ENCODE peak calls at places on chromosomes 3 and 15, in four cellular contexts. Z is heart left ventricle, Q is foreskin keratinocyte, K is psoas muscle. M is an unnamed sample. For H3K4me1, the result is how much of the 10 kb centered on the place peaks cover.

GRCh38 chr3:160841455-160841854 is 85.4 kb downstream of the PPM1L start:
- DNase-seq in Z (no peak), Q (no peak), K (no peak), M (no peak)

GRCh38 chr3:133859381-133860245 is 36.1 kb downstream of the RAB6B start:
- DNase-seq in Z (no peak), Q (no peak), K (no peak), M (no peak)

GRCh38 chr3:56547486-56547885 is 9.5 kb upstream of the CCDC66 start:
- DNase-seq in Z (no peak), Q (no peak), K (no peak), M (no peak)

GRCh38 chr3:15348246-15348645 is 15.9 kb upstream of the SH3BP5 start:
- DNase-seq in Z (no peak), Q (no peak), K (no peak), M (no peak)

GRCh38 chr3:75906555-75907112 is 121.3 kb upstream of the ZNF717 start:
- DNase-seq in Z (no peak), Q (peak), K (peak), M (no peak)

GRCh38 chr3:182986021-182986420 is 5.7 kb upstream of the DCUN1D1 start:
- DNase-seq in Z (no peak), Q (no peak), K (no peak), M (no peak)

GRCh38 chr3:105845488-105845887 is 23.3 kb downstream of the CBLB start:
- DNase-seq in Z (no peak), Q (peak), K (no peak), M (no peak)

GRCh38 chr3:112087746-112088145 is 1.6 kb downstream of the C3orf52 start:
- DNase-seq in Z (no peak), Q (no peak), K (no peak), M (no peak)

GRCh38 chr3:141663993-141664392 is 74.1 kb upstream of the RNF7 start:
- DNase-seq in Z (no peak), Q (no peak), K (no peak), M (no peak)

GRCh38 chr15:85527907-85528306 is 147.5 kb downstream of the AKAP13 start:
- DNase-seq in Z (no peak), Q (peak), K (no peak), M (no peak)

GRCh38 chr3:146052046-146052790 is 108.8 kb downstream of the PLOD2 start:
- DNase-seq in Z (no peak), Q (no peak), K (no peak), M (no peak)

GRCh38 chr3:111831840-111832239 is 27.2 kb upstream of the PHLDB2 start:
- DNase-seq in Z (no peak), Q (no peak), K (no peak), M (peak)

GRCh38 chr15:71314956-71315537 is 199.8 kb downstream of the THSD4 start:
- DNase-seq in Z (no peak), Q (no peak), K (no peak), M (no peak)

GRCh38 chr3:12868039-12869024 is 27.0 kb upstream of the RPL32 start:
- DNase-seq in Z (peak), Q (peak), K (peak), M (no peak)

GRCh38 chr15:39939487-39940452 is 5.9 kb downstream of the EIF2AK4 start:
- DNase-seq in Z (peak), Q (no peak), K (no peak), M (no peak)

GRCh38 chr3:8597515-8597853 is 47.1 kb downstream of the SSUH2 start:
- DNase-seq in Z (no peak), Q (no peak), K (no peak), M (no peak)

GRCh38 chr3:15064299-15064834 is 748 bp downstream of the MRPS25 start:
- DNase-seq in Z (peak), Q (peak), K (peak), M (no peak)

GRCh38 chr15:64072812-64073211 is 20.8 kb downstream of the CIAO2A start:
- DNase-seq in Z (no peak), Q (no peak), K (no peak), M (no peak)

GRCh38 chr3:119310052-119310451 is 15.9 kb downstream of the ARHGAP31 start:
- DNase-seq in Z (no peak), Q (peak), K (no peak), M (peak)

GRCh38 chr15:39411102-39411989 is 169.5 kb upstream of the THBS1 start:
- DNase-seq in Z (no peak), Q (peak), K (no peak), M (peak)

GRCh38 chr15:58453931-58454793 is 22.4 kb downstream of the LIPC start:
- DNase-seq in Z (no peak), Q (no peak), K (no peak), M (no peak)

GRCh38 chr3:23921052-23921511 is 4.2 kb downstream of the RPL15 start:
- DNase-seq in Z (no peak), Q (no peak), K (no peak), M (no peak)

GRCh38 chr15:45790325-45790943 is 155.6 kb downstream of the SQOR start:
- DNase-seq in Z (no peak), Q (no peak), K (no peak), M (no peak)

GRCh38 chr15:89673162-89673506 is 6.0 kb downstream of the PLIN1 start:
- DNase-seq in Z (no peak), Q (no peak), K (no peak), M (no peak)

GRCh38 chr15:65184305-65184943 is 718 bp downstream of the CLPX start:
- DNase-seq in Z (peak), Q (peak), K (peak), M (no peak)

GRCh38 chr15:51879555-51879954 is 50.1 kb downstream of the TMOD3 start:
- DNase-seq in Z (no peak), Q (peak), K (no peak), M (no peak)

GRCh38 chr3:195248281-195248680 is 22.7 kb downstream of the XXYLT1 start:
- DNase-seq in Z (no peak), Q (no peak), K (no peak), M (no peak)

GRCh38 chr3:121562148-121562547 is 5.6 kb upstream of the ARGFX start:
- DNase-seq in Z (no peak), Q (no peak), K (no peak), M (no peak)
- H3K4me1 ChIP-seq in Z (under half), Q (under half), K (under half), M (under half)

GRCh38 chr15:44670087-44670945 is 6.9 kb upstream of the SPG11 start:
- DNase-seq in Z (no peak), Q (no peak), K (no peak), M (no peak)

GRCh38 chr15:44673639-44674038 is 10.2 kb upstream of the SPG11 start:
- DNase-seq in Z (no peak), Q (no peak), K (no peak), M (no peak)

GRCh38 chr15:44667039-44667360 is 3.5 kb upstream of the SPG11 start:
- DNase-seq in Z (no peak), Q (no peak), K (no peak), M (no peak)

GRCh38 chr15:44666208-44667038 is 3.0 kb upstream of the SPG11 start:
- DNase-seq in Z (no peak), Q (no peak), K (no peak), M (no peak)

GRCh38 chr15:44668925-44669324 is 5.5 kb upstream of the SPG11 start:
- DNase-seq in Z (no peak), Q (no peak), K (no peak), M (no peak)
- H3K4me1 ChIP-seq in Z (under half), Q (under half), K (under half), M (under half)

GRCh38 chr15:93047621-93048425 is 41.2 kb downstream of the RGMA start:
- DNase-seq in Z (no peak), Q (no peak), K (no peak), M (no peak)

GRCh38 chr15:93049233-93049632 is 39.8 kb downstream of the RGMA start:
- DNase-seq in Z (no peak), Q (no peak), K (no peak), M (no peak)

GRCh38 chr15:93049914-93050534 is 39.0 kb downstream of the RGMA start:
- DNase-seq in Z (no peak), Q (no peak), K (peak), M (no peak)

GRCh38 chr15:93048759-93049161 is 40.3 kb downstream of the RGMA start:
- DNase-seq in Z (no peak), Q (peak), K (no peak), M (no peak)

GRCh38 chr15:93048426-93048721 is 40.6 kb downstream of the RGMA start:
- DNase-seq in Z (no peak), Q (no peak), K (no peak), M (no peak)
- H3K4me1 ChIP-seq in Z (under half), Q (under half), K (under half), M (under half)

GRCh38 chr3:158221426-158221825 is 111.5 kb downstream of the RSRC1 start:
- DNase-seq in Z (no peak), Q (peak), K (no peak), M (no peak)

GRCh38 chr3:158217992-158218391 is 108.1 kb downstream of the RSRC1 start:
- DNase-seq in Z (no peak), Q (no peak), K (no peak), M (no peak)

GRCh38 chr3:158226429-158226828 is 116.5 kb downstream of the RSRC1 start:
- DNase-seq in Z (no peak), Q (no peak), K (no peak), M (no peak)

GRCh38 chr3:158220575-158220974 is 110.7 kb downstream of the RSRC1 start:
- DNase-seq in Z (no peak), Q (no peak), K (no peak), M (no peak)
- H3K4me1 ChIP-seq in Z (under half), Q (under half), K (under half), M (under half)

DNA sequence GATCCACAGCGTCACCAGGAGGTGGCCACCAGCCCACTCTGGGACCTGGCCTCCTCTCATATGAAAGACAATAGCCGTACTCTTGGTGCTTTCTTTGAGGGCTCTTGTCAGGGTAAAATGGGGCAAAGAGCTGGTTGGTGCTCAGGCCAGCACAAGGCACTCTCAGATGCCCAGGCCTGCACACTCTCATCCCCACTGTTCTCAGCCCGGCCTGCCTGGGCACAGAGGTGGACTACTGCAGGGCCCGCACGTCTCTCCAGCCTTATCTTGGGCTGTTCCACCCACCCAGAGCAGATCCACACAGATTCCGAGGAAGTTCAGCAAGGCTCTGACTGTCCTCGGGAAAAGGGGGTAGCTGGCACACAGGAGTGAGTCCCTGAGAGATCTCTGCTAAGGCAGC is 122.8 kb upstream of the PRR20G start:
- DNase-seq in Z (no peak), Q (no peak), K (peak), M (peak)
- H3K4me1 ChIP-seq in Z (under half), Q (under half), K (under half), M (under half)

M was measured in esophagus muscularis mucosa.